ENCODE peak calls at places on chromosomes 5 and 9, in six cellular contexts. C is HCT116, X is SK-N-SH, I is GM12878, K is K562, V is T47D. Y is an unnamed sample.

GRCh38 chr5:174293481-174293880 is 248.0 kb downstream of the NSG2 start:
- DNase-seq in X (no peak), I (no peak), V (no peak), K (no peak), C (no peak), Y (no peak)

GRCh38 chr9:35661756-35662350 is 3.1 kb downstream of the ARHGEF39 start:
- DNase-seq in I (no peak), V (no peak), C (no peak), K (no peak), X (no peak), Y (peak; percentile 42)

GRCh38 chr5:170314696-170315095 is 17.1 kb upstream of the LCP2 start:
- DNase-seq in V (no peak), C (no peak), X (no peak), K (no peak), I (no peak), Y (no peak)

GRCh38 chr9:35489313-35490154 is at the start of gene RUSC2:
- DNase-seq in K (peak; percentile 79), I (no peak), X (peak; percentile 88), V (peak; percentile 80), C (peak; percentile 68), Y (peak; percentile 75)

GRCh38 chr5:65327582-65327981 is 154.1 kb downstream of the ADAMTS6 start:
- DNase-seq in X (no peak), V (peak; percentile 35), I (no peak), K (no peak), C (no peak), Y (peak; percentile 59)

GRCh38 chr9:99778308-99778707 is 43.4 kb upstream of the NR4A3 start:
- DNase-seq in C (peak; percentile 49), I (no peak), V (no peak), K (peak; percentile 11), X (no peak), Y (no peak)

GRCh38 chr5:5105531-5105930 is 34.6 kb upstream of the ADAMTS16 start:
- DNase-seq in C (no peak), V (no peak), I (no peak), X (no peak), K (no peak), Y (no peak)

GRCh38 chr5:66655395-66656324 is 59.5 kb downstream of the MAST4 start:
- DNase-seq in V (no peak), C (no peak), I (no peak), X (no peak), K (no peak), Y (no peak)

GRCh38 chr5:123538670-123539459 is 26.9 kb downstream of the CSNK1G3 start:
- DNase-seq in K (no peak), I (no peak), V (no peak), X (no peak), C (no peak), Y (no peak)

GRCh38 chr5:59103303-59103702 is 520.4 kb downstream of the RAB3C start:
- DNase-seq in K (no peak), X (no peak), V (no peak), C (no peak), I (no peak), Y (no peak)

GRCh38 chr5:149151717-149152116 is 10.4 kb downstream of the ABLIM3 start:
- DNase-seq in K (no peak), I (no peak), C (no peak), V (peak; percentile 48), X (no peak), Y (no peak)

GRCh38 chr5:8930021-8930420 is 615.9 kb downstream of the SEMA5A start:
- DNase-seq in X (no peak), I (no peak), V (no peak), K (no peak), C (no peak), Y (no peak)

GRCh38 chr5:180070726-180071417 is 687 bp downstream of the RNF130 start:
- DNase-seq in V (peak; percentile 63), I (no peak), X (peak; percentile 75), C (no peak), K (no peak), Y (no peak)

GRCh38 chr5:132026516-132027008 is 15.1 kb upstream of the ACSL6 start:
- DNase-seq in C (no peak), I (no peak), X (no peak), V (no peak), K (no peak), Y (no peak)

GRCh38 chr5:149656576-149657182 is 73.4 kb upstream of the PPARGC1B start:
- DNase-seq in I (no peak), X (no peak), V (peak; percentile 80), C (no peak), K (peak; percentile 62), Y (no peak)

GRCh38 chr9:34139477-34140146 is 13.1 kb upstream of the DCAF12 start:
- DNase-seq in C (peak; percentile 41), V (peak; percentile 72), X (peak; percentile 70), I (no peak), K (peak; percentile 35), Y (peak; percentile 53)

GRCh38 chr5:135232958-135233357 is 166.1 kb downstream of the MACROH2A1 start:
- DNase-seq in X (no peak), I (no peak), V (no peak), K (no peak), C (no peak), Y (no peak)

GRCh38 chr9:115862021-115862420 is 291.6 kb upstream of the PAPPA start:
- DNase-seq in I (no peak), V (no peak), X (no peak), K (no peak), C (no peak), Y (no peak)

GRCh38 chr9:121059998-121060636 is 10.0 kb upstream of the C5 start:
- DNase-seq in V (peak; percentile 78), I (no peak), C (peak; percentile 64), X (peak; percentile 47), K (peak; percentile 24), Y (peak; percentile 56)

GRCh38 chr5:122137702-122138101 is 8.4 kb downstream of the ZNF474 start:
- DNase-seq in K (no peak), C (no peak), I (no peak), X (no peak), V (no peak), Y (no peak)

GRCh38 chr5:27015758-27016157 is 22.6 kb downstream of the CDH9 start:
- DNase-seq in I (no peak), C (no peak), V (no peak), K (no peak), X (no peak), Y (no peak)

GRCh38 chr9:35071814-35072460 is 488 bp downstream of the VCP start:
- DNase-seq in I (no peak), C (peak; percentile 62), V (peak; percentile 82), X (peak; percentile 92), K (peak; percentile 85), Y (peak; percentile 85)

GRCh38 chr5:142479150-142479549 is 154.3 kb upstream of the SPRY4 start:
- DNase-seq in K (no peak), I (no peak), V (no peak), C (no peak), X (no peak), Y (no peak)

GRCh38 chr5:95728494-95729114 is 2.5 kb upstream of the RHOBTB3 start:
- DNase-seq in K (no peak), C (no peak), I (no peak), V (no peak), X (no peak), Y (no peak)
- TF ChIP-seq JUND in K (peak; percentile 94), C (peak; percentile 22), I (no peak), V (no peak), X (no peak), Y (no peak)

DNA sequence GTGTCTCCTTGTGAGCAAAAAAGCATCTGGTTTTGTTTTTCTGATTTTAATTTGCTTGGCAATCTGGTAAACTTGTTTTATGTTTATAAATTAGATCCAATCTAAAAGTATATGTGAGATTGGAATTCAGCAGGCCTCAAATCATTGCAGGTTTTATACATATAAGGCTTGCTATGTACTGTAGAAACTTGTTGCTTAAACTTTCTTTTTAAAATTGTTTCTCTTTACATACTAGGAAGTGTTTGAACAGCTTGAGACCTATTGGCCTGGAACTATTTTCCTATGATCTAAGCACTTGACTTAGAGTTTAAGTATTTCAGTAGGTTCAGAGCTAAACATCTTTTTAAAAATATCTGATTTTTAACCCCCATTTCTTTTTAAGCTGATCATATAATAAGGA is 1037.8 kb downstream of the NR2F1-AS1 start:
- DNase-seq in X (no peak), I (no peak), C (no peak), V (no peak), K (no peak), Y (no peak)
- TF ChIP-seq JUND in X (no peak), I (no peak), C (no peak), V (no peak), K (no peak), Y (no peak)

GRCh38 chr9:69385474-69386091 is 60.6 kb downstream of the ENTREP1 start:
- DNase-seq in K (no peak), V (peak; percentile 12), C (no peak), X (no peak), I (no peak), Y (no peak)
- TF ChIP-seq JUND in K (no peak), V (no peak), C (no peak), X (no peak), I (no peak), Y (no peak)

GRCh38 chr9:3441197-3441816 is 84.5 kb downstream of the RFX3 start:
- DNase-seq in X (peak; percentile 28), K (peak; percentile 6), I (peak; percentile 24), V (peak; percentile 70), C (peak; percentile 51), Y (peak; percentile 54)
- TF ChIP-seq JUND in X (no peak), K (no peak), I (no peak), V (no peak), C (no peak), Y (no peak)

GRCh38 chr5:76608833-76609232 is 14.4 kb downstream of the F2RL2 start:
- DNase-seq in X (no peak), C (peak; percentile 8), I (no peak), V (no peak), K (no peak), Y (no peak)
- TF ChIP-seq JUND in X (no peak), C (no peak), I (no peak), V (no peak), K (peak; percentile 94), Y (no peak)

DNA sequence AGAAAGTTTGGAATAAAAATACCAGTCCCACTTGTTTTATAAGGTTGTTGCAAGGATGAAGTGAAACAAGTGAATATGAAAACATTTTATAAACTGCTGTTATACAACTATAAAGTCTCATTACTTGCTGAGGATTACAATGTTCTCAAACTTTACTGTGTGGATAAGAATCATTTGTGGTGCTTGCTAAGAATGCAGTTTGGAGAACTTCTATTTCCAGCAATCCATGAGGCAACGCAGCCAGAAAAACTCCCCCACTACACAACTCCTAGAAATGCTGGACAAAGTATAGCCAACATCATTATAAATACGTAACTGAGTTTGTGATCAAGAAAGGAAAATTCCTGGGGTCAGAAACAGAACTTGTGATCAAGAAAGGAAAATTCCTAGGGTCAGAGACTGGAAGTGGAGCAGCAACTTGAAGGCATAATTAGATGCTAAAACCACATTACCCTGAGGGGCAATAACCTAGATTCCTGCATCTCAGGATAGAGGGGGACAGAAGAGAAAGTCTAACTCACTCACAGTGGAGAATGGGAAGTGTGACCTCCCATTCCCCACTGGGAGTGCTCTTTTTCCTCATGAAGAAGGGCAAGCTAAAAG is 81.1 kb downstream of the MAT2B start:
- DNase-seq in V (no peak), C (no peak), X (no peak), K (no peak), I (no peak), Y (no peak)
- TF ChIP-seq JUND in V (no peak), C (no peak), X (no peak), K (no peak), I (no peak), Y (no peak)

Y was measured in HepG2.